ENCODE peak calls at places on chromosome 19, in five cellular contexts. C is foreskin keratinocyte; N is progenitor cell of endocrine pancreas; J is activated CD4-positive, alpha-beta T cell treated with anti-CD3 and anti-CD28 coated beads, Interleukin-2, amount 50 U/mL, for 1 hour; W is fibroblast of lung. O is an unnamed sample.

GRCh38 chr19:10364644-10365043 is 15.7 kb downstream of the TYK2 start:
- DNase-seq in N (no peak), W (no peak), C (no peak), J (no peak), O (no peak)

GRCh38 chr19:45164577-45165335 is 4.0 kb upstream of the NKPD1 start:
- DNase-seq in J (peak), W (peak), C (peak), N (no peak), O (peak)

GRCh38 chr19:37817180-37817911 is 38.0 kb upstream of the ZNF573 start:
- DNase-seq in J (peak), W (peak), C (no peak), N (peak), O (peak)

GRCh38 chr19:37932985-37933953 is 26.3 kb downstream of the SIPA1L3 start:
- DNase-seq in N (no peak), C (no peak), W (peak), J (no peak), O (peak)

GRCh38 chr19:45323671-45324081 is 1.0 kb upstream of the CKM start:
- DNase-seq in N (no peak), C (no peak), W (no peak), J (no peak), O (no peak)

GRCh38 chr19:39498262-39499081 is at the start of gene DLL3:
- DNase-seq in W (no peak), J (no peak), N (no peak), C (no peak), O (peak)

GRCh38 chr19:11448923-11449554 is 13.6 kb downstream of the PRKCSH start:
- DNase-seq in N (no peak), W (no peak), C (no peak), J (no peak), O (no peak)

GRCh38 chr19:17436874-17437267 is 11.6 kb downstream of the TMEM221 start:
- DNase-seq in W (no peak), J (no peak), C (no peak), N (no peak), O (no peak)

GRCh38 chr19:18912933-18913332 is 6.3 kb downstream of the COPE start:
- DNase-seq in C (no peak), W (no peak), N (no peak), J (no peak), O (no peak)

GRCh38 chr19:45667620-45668341 is at the start of gene GIPR:
- DNase-seq in C (peak), N (peak), J (peak), W (peak), O (no peak)